ENCODE peak calls at places on chromosomes 3 and 15, in six cellular contexts. Y, H, T, E, S and Z are unnamed samples.

GRCh38 chr15:66477011-66477410 is 20.6 kb downstream of the SNAPC5 start:
- DNase-seq in Y (no peak), H (no peak), T (no peak), E (no peak), S (no peak), Z (no peak)

GRCh38 chr3:134694445-134694844 is 43.6 kb upstream of the KY start:
- DNase-seq in Y (no peak), H (no peak), T (no peak), E (no peak), S (no peak), Z (no peak)

GRCh38 chr3:48465531-48466378 is 19.2 kb downstream of the ATRIP start:
- DNase-seq in Y (peak; percentile 95), H (peak; percentile 85), T (peak; percentile 98), E (peak; percentile 52), S (peak; percentile 58), Z (peak; percentile 99)

GRCh38 chr15:93520206-93520605 is 431.2 kb upstream of the RGMA start:
- DNase-seq in Y (no peak), H (no peak), T (no peak), E (no peak), S (no peak), Z (no peak)

GRCh38 chr15:70297465-70298152 is 199.9 kb upstream of the TLE3 start:
- DNase-seq in Y (no peak), H (no peak), T (no peak), E (no peak), S (no peak), Z (no peak)

GRCh38 chr3:97942801-97943546 is 29.3 kb downstream of the RIOX2 start:
- DNase-seq in Y (no peak), H (no peak), T (no peak), E (no peak), S (no peak), Z (no peak)

GRCh38 chr3:130960139-130960779 is 66.4 kb downstream of the ASTE1 start:
- DNase-seq in Y (no peak), H (no peak), T (no peak), E (no peak), S (no peak), Z (no peak)

GRCh38 chr15:58407366-58407765 is 24.4 kb upstream of the LIPC start:
- DNase-seq in Y (no peak), H (no peak), T (no peak), E (no peak), S (no peak), Z (no peak)

GRCh38 chr3:121916189-121916588 is 22.0 kb downstream of the SLC15A2 start:
- DNase-seq in Y (peak; percentile 15), H (no peak), T (no peak), E (no peak), S (no peak), Z (no peak)

GRCh38 chr15:78808550-78808949 is 2.7 kb downstream of the ADAMTS7 start:
- DNase-seq in Y (peak; percentile 19), H (peak; percentile 19), T (no peak), E (no peak), S (peak; percentile 31), Z (no peak)

GRCh38 chr3:63842127-63842526 is 21.5 kb downstream of the THOC7 start:
- DNase-seq in Y (no peak), H (no peak), T (no peak), E (no peak), S (no peak), Z (no peak)

GRCh38 chr3:84692261-84692660 is 266.5 kb upstream of the CADM2 start:
- DNase-seq in Y (no peak), H (no peak), T (no peak), E (no peak), S (no peak), Z (no peak)

GRCh38 chr3:11155341-11156025 is 1.2 kb downstream of the HRH1 start:
- DNase-seq in Y (peak; percentile 78), H (peak; percentile 48), T (no peak), E (no peak), S (no peak), Z (no peak)

GRCh38 chr3:96813134-96813819 is 1.1 kb upstream of the EPHA6 start:
- DNase-seq in Y (peak; percentile 61), H (peak; percentile 73), T (peak; percentile 83), E (no peak), S (peak; percentile 41), Z (peak; percentile 5)

GRCh38 chr15:66996099-66996498 is 69.3 kb upstream of the SMAD3 start:
- DNase-seq in Y (no peak), H (no peak), T (no peak), E (no peak), S (no peak), Z (no peak)

GRCh38 chr3:135106445-135106844 is 311.4 kb downstream of the EPHB1 start:
- DNase-seq in Y (peak; percentile 78), H (no peak), T (no peak), E (no peak), S (no peak), Z (no peak)

GRCh38 chr15:98025237-98025636 is 64.7 kb downstream of the ARRDC4 start:
- DNase-seq in Y (no peak), H (no peak), T (no peak), E (no peak), S (no peak), Z (no peak)

GRCh38 chr15:36109943-36110658 is 469.3 kb upstream of the CDIN1 start:
- DNase-seq in Y (peak; percentile 21), H (no peak), T (no peak), E (no peak), S (no peak), Z (no peak)

GRCh38 chr15:98781838-98782237 is 133.5 kb downstream of the IGF1R start:
- DNase-seq in Y (no peak), H (no peak), T (no peak), E (no peak), S (no peak), Z (no peak)

GRCh38 chr3:71652786-71653419 is 69.4 kb upstream of the FOXP1 start:
- DNase-seq in Y (peak; percentile 46), H (peak; percentile 14), T (peak; percentile 78), E (no peak), S (peak; percentile 4), Z (peak; percentile 15)

GRCh38 chr15:49145651-49146609 is 9.5 kb downstream of the COPS2 start:
- DNase-seq in Y (peak; percentile 70), H (no peak), T (no peak), E (no peak), S (no peak), Z (no peak)

GRCh38 chr15:52856286-52856685 is 66.2 kb upstream of the ONECUT1 start:
- DNase-seq in Y (no peak), H (no peak), T (no peak), E (no peak), S (no peak), Z (no peak)

GRCh38 chr3:2274531-2274930 is 175.9 kb downstream of the CNTN4 start:
- DNase-seq in Y (no peak), H (no peak), T (no peak), E (no peak), S (no peak), Z (no peak)

GRCh38 chr3:157079677-157080369 is 80.1 kb downstream of the CCNL1 start:
- DNase-seq in Y (no peak), H (no peak), T (no peak), E (no peak), S (no peak), Z (no peak)

GRCh38 chr15:50108446-50108845 is 10.6 kb downstream of the ATP8B4 start:
- DNase-seq in Y (no peak), H (no peak), T (no peak), E (no peak), S (no peak), Z (no peak)